ENCODE peak calls at places on chromosomes 16 and 17, in nine cellular contexts. Z is A549, F is HCT116, S is endothelial cell of umbilical vein, W is H1, L is SK-N-SH, D is GM12878, I is HepG2, J is K562. R is an unnamed sample.
A peak's percentile ranks its signal among the peaks of the same experiment; 100 is the strongest.

GRCh38 chr17:5608696-5609095 is 24.4 kb upstream of the NLRP1 start:
- DNase-seq in D (no peak), Z (no peak), S (peak; percentile 29), I (no peak), L (no peak), F (no peak), W (no peak), J (no peak), R (no peak)

GRCh38 chr17:73470369-73470768 is 158.6 kb upstream of the CDC42EP4 start:
- DNase-seq in D (no peak), Z (no peak), I (no peak), F (no peak), S (no peak), W (no peak), J (no peak), L (no peak), R (no peak)

GRCh38 chr17:61152898-61153297 is 246.7 kb upstream of the TBX2 start:
- DNase-seq in I (no peak), J (no peak), F (no peak), L (no peak), Z (no peak), D (no peak), S (no peak), W (no peak), R (no peak)

GRCh38 chr16:84511180-84511800 is 6.8 kb upstream of the MEAK7 start:
- DNase-seq in W (peak; percentile 89), F (peak; percentile 72), S (peak; percentile 87), L (peak; percentile 85), Z (peak; percentile 76), I (peak; percentile 68), D (peak; percentile 62), J (peak; percentile 83), R (peak; percentile 87)

GRCh38 chr16:46826618-46827017 is 4.4 kb downstream of the C16orf87 start:
- DNase-seq in L (no peak), S (peak; percentile 29), I (no peak), J (no peak), W (no peak), F (no peak), Z (no peak), D (no peak), R (no peak)

GRCh38 chr16:9079430-9079812 is 12.0 kb upstream of the HAPSTR1 start:
- DNase-seq in L (no peak), S (no peak), J (no peak), Z (no peak), F (no peak), I (no peak), W (no peak), D (no peak), R (no peak)

GRCh38 chr17:65062168-65062915 is 5.8 kb upstream of the GNA13 start:
- DNase-seq in W (no peak), D (no peak), J (peak; percentile 34), F (no peak), I (peak; percentile 41), S (no peak), L (peak; percentile 57), Z (peak; percentile 31), R (no peak)

GRCh38 chr16:56610609-56611111 is 2.3 kb downstream of the MT2A start:
- DNase-seq in W (no peak), I (no peak), Z (no peak), J (no peak), D (no peak), S (no peak), L (no peak), F (no peak), R (no peak)

GRCh38 chr16:86528061-86528929 is 18.0 kb downstream of the FOXF1 start:
- DNase-seq in Z (no peak), S (no peak), J (no peak), W (no peak), D (no peak), F (no peak), I (no peak), L (no peak), R (no peak)

GRCh38 chr17:68711858-68712257 is 110.7 kb upstream of the FAM20A start:
- DNase-seq in S (no peak), L (no peak), W (no peak), I (no peak), Z (no peak), F (no peak), J (no peak), D (no peak), R (no peak)

GRCh38 chr17:81200695-81201580 is 21.8 kb downstream of the CEP131 start:
- DNase-seq in L (peak; percentile 91), D (no peak), Z (peak; percentile 92), S (peak; percentile 76), I (peak; percentile 62), J (peak; percentile 81), F (peak; percentile 54), W (no peak), R (peak; percentile 79)

GRCh38 chr16:49562228-49562627 is 188.6 kb downstream of the C16orf78 start:
- DNase-seq in S (no peak), D (no peak), F (no peak), W (no peak), J (no peak), L (no peak), Z (no peak), I (no peak), R (no peak)

GRCh38 chr17:50911890-50912289 is 45.7 kb upstream of the TOB1 start:
- DNase-seq in F (no peak), I (no peak), D (no peak), S (no peak), Z (no peak), W (no peak), J (no peak), L (no peak), R (no peak)

GRCh38 chr16:28027055-28027454 is 36.5 kb downstream of the GSG1L start:
- DNase-seq in L (no peak), J (peak; percentile 31), S (no peak), I (no peak), W (no peak), D (no peak), F (no peak), Z (no peak), R (no peak)

GRCh38 chr17:42399121-42399520 is 10.9 kb upstream of the STAT3 start:
- DNase-seq in L (no peak), J (no peak), F (no peak), S (no peak), D (no peak), Z (no peak), W (no peak), I (no peak), R (no peak)

GRCh38 chr16:23072084-23072599 is 77.1 kb downstream of the USP31 start:
- DNase-seq in Z (peak; percentile 56), D (no peak), F (no peak), L (peak; percentile 71), S (peak; percentile 90), J (no peak), I (no peak), W (no peak), R (no peak)

GRCh38 chr16:83040174-83040573 is 413.4 kb downstream of the CDH13 start:
- DNase-seq in S (peak; percentile 18), I (no peak), J (no peak), F (no peak), D (no peak), L (no peak), W (no peak), Z (no peak), R (peak; percentile 7)

GRCh38 chr17:57555636-57556175 is 189.4 kb downstream of the CCDC182 start:
- DNase-seq in S (no peak), D (no peak), L (no peak), I (no peak), W (no peak), Z (no peak), J (no peak), F (no peak), R (no peak)

GRCh38 chr16:65773319-65773874 is 593.1 kb upstream of the CDH5 start:
- DNase-seq in D (no peak), I (no peak), Z (no peak), S (no peak), F (no peak), L (no peak), W (peak; percentile 52), J (no peak), R (no peak)

GRCh38 chr16:69314534-69314933 is 3.4 kb downstream of the VPS4A start:
- DNase-seq in Z (no peak), W (no peak), J (no peak), S (no peak), D (no peak), F (no peak), L (no peak), I (no peak), R (no peak)
- TF ChIP-seq MAX in Z (no peak), W (no peak), J (no peak), S (no peak), D (no peak), F (no peak), L (no peak), I (no peak), R (no peak)

GRCh38 chr17:39352511-39352910 is 48.9 kb downstream of the FBXL20 start:
- DNase-seq in S (peak; percentile 21), Z (no peak), I (no peak), F (no peak), D (no peak), W (no peak), L (no peak), J (no peak), R (no peak)
- TF ChIP-seq CTCF in S (no peak), Z (peak; percentile 25), I (no peak), F (no peak), D (no peak), W (no peak), L (peak; percentile 30), J (no peak), R (no peak)

GRCh38 chr17:75590314-75590761 is 2.7 kb downstream of the MYO15B start:
- DNase-seq in Z (no peak), S (no peak), I (no peak), D (no peak), F (no peak), L (no peak), J (no peak), W (no peak), R (no peak)
- H3K4me3 ChIP-seq in Z (no peak overlapping the region), S (no peak overlapping the region), I (peak overlapping the region; percentile 75), D (no peak overlapping the region), F (no peak overlapping the region), L (no peak overlapping the region), J (no peak overlapping the region), W (no peak overlapping the region), R (no peak overlapping the region)

GRCh38 chr16:4700997-4701743 is 7.8 kb downstream of the NUDT16L1 start:
- DNase-seq in L (no peak), Z (no peak), J (no peak), F (no peak), I (no peak), S (no peak), D (no peak), W (no peak), R (no peak)

GRCh38 chr16:4699030-4699556 is 5.7 kb downstream of the NUDT16L1 start:
- DNase-seq in S (no peak), L (no peak), J (no peak), D (no peak), F (no peak), W (no peak), Z (no peak), I (no peak), R (peak; percentile 7)

GRCh38 chr16:4702466-4702808 is 9.1 kb downstream of the NUDT16L1 start:
- DNase-seq in Z (no peak), L (no peak), W (no peak), I (peak; percentile 44), J (no peak), D (no peak), S (no peak), F (no peak), R (no peak)

GRCh38 chr16:4701791-4702465 is 8.6 kb downstream of the NUDT16L1 start:
- DNase-seq in J (no peak), W (no peak), D (no peak), I (no peak), S (no peak), Z (no peak), F (no peak), L (no peak), R (no peak)

GRCh38 chr16:4700380-4700996 is 7.1 kb downstream of the NUDT16L1 start:
- DNase-seq in I (no peak), J (no peak), S (no peak), L (no peak), F (no peak), D (no peak), W (no peak), Z (no peak), R (no peak)
- TF ChIP-seq MAX in I (no peak), J (no peak), S (no peak), L (no peak), F (no peak), D (no peak), W (no peak), Z (no peak), R (no peak)

R was measured in NB4.